ENCODE peak calls at places on chromosomes 16 and 17, in nine cellular contexts. F, X, J, B, R, H, L, D and N are unnamed samples.

GRCh38 chr17:73553311-73553710 is 90.9 kb downstream of the SDK2 start:
- DNase-seq in B (no peak), D (no peak), F (no peak), R (no peak), J (no peak), H (no peak), L (no peak), X (no peak), N (no peak)

GRCh38 chr16:81817789-81818304 is 38.8 kb downstream of the PLCG2 start:
- DNase-seq in R (no peak), D (no peak), J (no peak), F (no peak), L (no peak), H (no peak), B (no peak), X (no peak), N (no peak)

GRCh38 chr17:35515027-35515426 is 22.5 kb downstream of the SLFN12L start:
- DNase-seq in J (no peak), X (no peak), R (no peak), L (no peak), D (no peak), B (no peak), H (no peak), F (no peak), N (no peak)

GRCh38 chr17:10136258-10136981 is 62.0 kb downstream of the GAS7 start:
- DNase-seq in B (no peak), L (no peak), X (no peak), J (no peak), H (no peak), R (no peak), D (no peak), F (no peak), N (no peak)

GRCh38 chr17:41734139-41734948 is at the start of gene HAP1:
- DNase-seq in X (no peak), H (peak), D (peak), J (peak), R (no peak), B (peak), F (no peak), L (no peak), N (no peak)

GRCh38 chr16:73071131-73071940 is 23.4 kb upstream of the ZFHX3 start:
- DNase-seq in X (no peak), D (peak), L (peak), J (peak), H (peak), R (no peak), B (no peak), F (peak), N (no peak)

GRCh38 chr17:64213995-64214507 is 49.0 kb downstream of the TEX2 start:
- DNase-seq in B (no peak), D (no peak), F (no peak), J (no peak), H (peak), R (no peak), X (no peak), L (no peak), N (no peak)

GRCh38 chr17:6044261-6044660 is 25.9 kb upstream of the WSCD1 start:
- DNase-seq in B (no peak), L (no peak), R (no peak), D (no peak), J (no peak), X (no peak), F (no peak), H (no peak), N (no peak)

GRCh38 chr17:7897773-7898172 is 9.2 kb downstream of the CHD3 start:
- DNase-seq in B (no peak), L (no peak), J (no peak), X (no peak), D (peak), F (peak), R (peak), H (peak), N (peak)

GRCh38 chr16:53864819-53865491 is 161.0 kb downstream of the FTO start:
- DNase-seq in H (peak), B (no peak), F (peak), X (no peak), D (no peak), R (no peak), L (no peak), J (no peak), N (no peak)

GRCh38 chr16:11796227-11797165 is 562 bp downstream of the ZC3H7A start:
- DNase-seq in D (peak), H (peak), R (peak), F (peak), J (peak), L (peak), B (peak), X (no peak), N (peak)

GRCh38 chr17:80779961-80780380 is 211.7 kb upstream of the CHMP6 start:
- DNase-seq in R (no peak), F (no peak), H (no peak), D (peak), J (no peak), B (no peak), X (no peak), L (no peak), N (peak)

GRCh38 chr17:47997595-47997994 is 26.7 kb downstream of the CDK5RAP3 start:
- DNase-seq in B (no peak), R (no peak), F (no peak), H (no peak), X (no peak), L (no peak), D (no peak), J (no peak), N (no peak)

GRCh38 chr17:4987767-4988083 is 250 bp upstream of the CAMTA2 start:
- DNase-seq in J (no peak), D (no peak), X (no peak), H (no peak), F (no peak), L (no peak), R (no peak), B (no peak), N (no peak)

GRCh38 chr16:56451753-56452689 is 667 bp downstream of the OGFOD1 start:
- DNase-seq in B (peak), D (peak), J (peak), X (no peak), H (peak), L (no peak), F (peak), R (peak), N (no peak)

GRCh38 chr16:4768549-4769305 is 1.8 kb upstream of the ZNF500 start:
- DNase-seq in J (peak), F (peak), X (peak), H (peak), D (peak), R (peak), B (peak), L (peak), N (peak)
- TF ChIP-seq POLR2A in J (no peak), F (peak), X (peak), H (peak), D (peak), R (peak), B (peak), L (peak), N (peak)

DNA sequence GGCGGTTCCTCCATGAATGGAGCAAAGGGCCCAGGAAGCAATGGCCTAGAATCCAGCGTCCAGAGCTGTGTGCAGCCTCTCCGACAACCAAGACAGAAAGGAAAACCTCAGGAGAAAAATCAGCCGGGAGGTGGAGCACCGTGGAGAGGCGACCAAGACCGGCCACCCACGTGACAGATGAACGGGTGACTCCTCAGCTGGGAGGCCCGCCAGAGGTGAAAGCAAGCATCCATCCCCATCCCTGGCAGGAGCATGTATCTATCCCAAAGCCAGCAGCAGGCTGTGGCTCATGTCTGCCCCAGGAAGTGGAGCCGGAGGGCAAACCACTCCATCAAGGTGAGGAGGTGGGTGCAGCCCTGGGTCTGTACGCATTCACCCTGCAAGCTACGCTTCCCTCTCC is 52.1 kb downstream of the FOXL1 start:
- DNase-seq in D (peak), B (no peak), X (no peak), F (no peak), R (no peak), L (no peak), H (no peak), J (no peak), N (peak)
- TF ChIP-seq POLR2A in D (no peak), B (no peak), X (no peak), F (no peak), R (no peak), L (no peak), H (no peak), J (no peak), N (no peak)

GRCh38 chr16:1961651-1962067 is 2.3 kb downstream of the NDUFB10 start:
- DNase-seq in F (peak), R (no peak), X (no peak), H (no peak), J (no peak), D (no peak), L (no peak), B (no peak), N (no peak)
- TF ChIP-seq POLR2A in F (no peak), R (no peak), X (no peak), H (no peak), J (no peak), D (no peak), L (no peak), B (no peak), N (no peak)

GRCh38 chr16:740764-741505 is at the start of gene CIAO3:
- DNase-seq in F (peak), R (peak), B (peak), L (peak), H (peak), D (peak), J (peak), X (no peak), N (peak)
- TF ChIP-seq POLR2A in F (peak), R (peak), B (peak), L (peak), H (peak), D (no peak), J (no peak), X (peak), N (no peak)

GRCh38 chr17:1645207-1646171 is at the start of gene SCARF1:
- DNase-seq in L (no peak), R (peak), J (peak), F (no peak), H (peak), X (no peak), B (no peak), D (peak), N (peak)
- TF ChIP-seq POLR2A in L (no peak), R (peak), J (no peak), F (no peak), H (peak), X (peak), B (no peak), D (no peak), N (no peak)

GRCh38 chr17:82243648-82244412 is 15.0 kb downstream of the SLC16A3 start:
- DNase-seq in L (no peak), H (no peak), D (no peak), B (no peak), J (no peak), X (no peak), R (no peak), F (no peak), N (no peak)
- TF ChIP-seq POLR2A in L (no peak), H (peak), D (no peak), B (no peak), J (no peak), X (no peak), R (no peak), F (no peak), N (no peak)

DNA sequence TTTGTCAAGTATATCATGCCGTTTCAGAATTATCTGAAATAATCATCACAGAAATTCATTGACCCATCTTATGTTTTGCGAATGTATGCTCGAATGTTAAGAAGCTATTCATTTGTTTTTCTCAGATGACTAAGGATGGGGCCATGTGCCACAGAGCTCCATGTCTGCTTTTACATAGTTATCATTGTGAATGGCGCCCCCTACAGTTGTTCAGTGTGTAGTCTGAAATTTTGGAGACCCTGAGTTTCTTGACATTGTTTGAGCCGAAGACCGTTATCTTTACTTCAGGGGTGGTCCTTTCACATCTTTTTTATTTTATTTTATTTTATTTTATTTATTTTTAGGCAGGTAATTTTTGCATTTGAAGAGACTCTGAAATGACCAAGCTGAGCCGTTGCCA is 972.0 kb upstream of the RBFOX1 start:
- DNase-seq in X (no peak), H (no peak), J (no peak), F (no peak), D (no peak), R (no peak), L (no peak), B (no peak), N (no peak)
- TF ChIP-seq POLR2A in X (no peak), H (no peak), J (no peak), F (no peak), D (no peak), R (no peak), L (no peak), B (no peak), N (no peak)

GRCh38 chr17:55764610-55765009 is 13.8 kb downstream of the PCTP start:
- DNase-seq in J (no peak), B (no peak), X (no peak), D (no peak), R (no peak), F (no peak), L (no peak), H (no peak), N (no peak)
- TF ChIP-seq POLR2A in J (no peak), B (no peak), X (no peak), D (no peak), R (no peak), F (no peak), L (no peak), H (no peak), N (no peak)